ENCODE peak calls at places on chromosomes 7 and 10, in seven cellular contexts. One of them, this sample, is unnamed.
A peak's percentile ranks its signal among the peaks of the same experiment; 100 is the strongest.

GRCh38 chr7:148979827-148980226 is 48.5 kb downstream of the PDIA4 start:
- DNase-seq in H1: no peak
- DNase-seq in K562: no peak
- DNase-seq in NT2/D1: no peak
- DNase-seq in HepG2: no peak
- DNase-seq in SK-N-SH: no peak
- DNase-seq in GM12878: no peak
- DNase-seq in this sample: no peak

GRCh38 chr7:67348171-67348570 is 351.5 kb downstream of the TYW1 start:
- DNase-seq in H1: no peak
- DNase-seq in K562: no peak
- DNase-seq in NT2/D1: no peak
- DNase-seq in HepG2: no peak
- DNase-seq in SK-N-SH: no peak
- DNase-seq in GM12878: no peak
- DNase-seq in this sample: no peak

GRCh38 chr10:5614081-5614721 is 52.2 kb downstream of the ASB13 start:
- DNase-seq in H1: no peak
- DNase-seq in K562: no peak
- DNase-seq in NT2/D1: no peak
- DNase-seq in HepG2: no peak
- DNase-seq in SK-N-SH: no peak
- DNase-seq in GM12878: no peak
- DNase-seq in this sample: no peak

GRCh38 chr7:114986805-114987204 is 64.9 kb downstream of the MDFIC start:
- DNase-seq in H1: no peak
- DNase-seq in K562: no peak
- DNase-seq in NT2/D1: no peak
- DNase-seq in HepG2: no peak
- DNase-seq in SK-N-SH: no peak
- DNase-seq in GM12878: no peak
- DNase-seq in this sample: no peak

GRCh38 chr10:22683995-22684305 is 30.4 kb downstream of the PIP4K2A start:
- DNase-seq in H1: no peak
- DNase-seq in K562: no peak
- DNase-seq in NT2/D1: no peak
- DNase-seq in HepG2: no peak
- DNase-seq in SK-N-SH: peak; percentile 41
- DNase-seq in GM12878: no peak
- DNase-seq in this sample: no peak

GRCh38 chr7:12942599-12942998 is 255.2 kb downstream of the ARL4A start:
- DNase-seq in H1: no peak
- DNase-seq in K562: no peak
- DNase-seq in NT2/D1: no peak
- DNase-seq in HepG2: peak; percentile 92
- DNase-seq in SK-N-SH: no peak
- DNase-seq in GM12878: no peak
- DNase-seq in this sample: no peak

GRCh38 chr7:1912472-1913289 is 242.6 kb downstream of the ELFN1 start:
- DNase-seq in H1: no peak
- DNase-seq in K562: no peak
- DNase-seq in NT2/D1: no peak
- DNase-seq in HepG2: no peak
- DNase-seq in SK-N-SH: no peak
- DNase-seq in GM12878: no peak
- DNase-seq in this sample: no peak

GRCh38 chr7:23106801-23107713 is 1.5 kb downstream of the KLHL7 start:
- DNase-seq in H1: no peak
- DNase-seq in K562: no peak
- DNase-seq in NT2/D1: no peak
- DNase-seq in HepG2: no peak
- DNase-seq in SK-N-SH: no peak
- DNase-seq in GM12878: no peak
- DNase-seq in this sample: no peak

GRCh38 chr10:47277352-47278151 is 22.4 kb upstream of the GDF10 start:
- DNase-seq in H1: no peak
- DNase-seq in K562: no peak
- DNase-seq in NT2/D1: no peak
- DNase-seq in HepG2: no peak
- DNase-seq in SK-N-SH: no peak
- DNase-seq in GM12878: no peak
- DNase-seq in this sample: no peak

GRCh38 chr7:116534790-116535189 is 10.0 kb downstream of the CAV1 start:
- DNase-seq in H1: no peak
- DNase-seq in K562: no peak
- DNase-seq in NT2/D1: no peak
- DNase-seq in HepG2: no peak
- DNase-seq in SK-N-SH: no peak
- DNase-seq in GM12878: no peak
- DNase-seq in this sample: no peak
- H3K36me3 ChIP-seq in H1: no peaks in the 10 kb centered on the region
- H3K36me3 ChIP-seq in K562: no peaks in the 10 kb centered on the region
- H3K36me3 ChIP-seq in NT2/D1: peaks cover 74% of the 10 kb centered on the region
- H3K36me3 ChIP-seq in HepG2: no peaks in the 10 kb centered on the region
- H3K36me3 ChIP-seq in SK-N-SH: peaks cover 80% of the 10 kb centered on the region
- H3K36me3 ChIP-seq in GM12878: no peaks in the 10 kb centered on the region
- H3K36me3 ChIP-seq in this sample: peaks cover 76% of the 10 kb centered on the region

DNA sequence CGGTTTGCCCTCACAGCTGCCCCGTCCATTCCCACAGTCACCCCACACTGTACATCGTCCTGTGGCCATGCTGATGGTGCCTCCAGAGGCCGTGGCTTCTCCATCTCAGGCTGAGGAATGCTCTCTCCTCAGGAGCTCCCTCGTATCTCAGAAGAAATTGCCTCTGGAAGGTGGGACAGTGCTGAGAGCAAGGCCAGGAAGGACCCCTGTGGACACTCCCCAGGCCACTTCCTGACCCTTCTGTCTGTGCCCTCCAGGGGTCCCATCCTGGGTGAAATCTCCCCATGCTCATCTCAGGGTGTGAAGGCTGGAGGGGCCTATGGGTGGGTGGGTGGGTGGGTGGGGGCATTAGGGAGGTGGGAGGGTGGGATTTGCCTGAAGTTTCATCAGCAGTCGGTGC is 454.3 kb downstream of the PLXNA4 start:
- DNase-seq in H1: no peak
- DNase-seq in K562: no peak
- DNase-seq in NT2/D1: no peak
- DNase-seq in HepG2: no peak
- DNase-seq in SK-N-SH: no peak
- DNase-seq in GM12878: no peak
- DNase-seq in this sample: no peak
- TF ChIP-seq YY1 in H1: no peak
- TF ChIP-seq YY1 in K562: no peak
- TF ChIP-seq YY1 in NT2/D1: no peak
- TF ChIP-seq YY1 in HepG2: no peak
- TF ChIP-seq YY1 in SK-N-SH: no peak
- TF ChIP-seq YY1 in GM12878: no peak
- TF ChIP-seq YY1 in this sample: no peak

GRCh38 chr7:155710035-155710434 is 65.6 kb downstream of the RBM33 start:
- DNase-seq in H1: no peak
- DNase-seq in K562: no peak
- DNase-seq in NT2/D1: no peak
- DNase-seq in HepG2: no peak
- DNase-seq in SK-N-SH: no peak
- DNase-seq in GM12878: no peak
- DNase-seq in this sample: no peak

GRCh38 chr7:155709453-155709852 is 65.0 kb downstream of the RBM33 start:
- DNase-seq in H1: no peak
- DNase-seq in K562: no peak
- DNase-seq in NT2/D1: no peak
- DNase-seq in HepG2: no peak
- DNase-seq in SK-N-SH: no peak
- DNase-seq in GM12878: no peak
- DNase-seq in this sample: no peak

GRCh38 chr7:155710530-155710929 is 66.1 kb downstream of the RBM33 start:
- DNase-seq in H1: no peak
- DNase-seq in K562: no peak
- DNase-seq in NT2/D1: no peak
- DNase-seq in HepG2: no peak
- DNase-seq in SK-N-SH: no peak
- DNase-seq in GM12878: no peak
- DNase-seq in this sample: no peak

GRCh38 chr7:155713382-155713781 is 68.9 kb downstream of the RBM33 start:
- DNase-seq in H1: no peak
- DNase-seq in K562: no peak
- DNase-seq in NT2/D1: no peak
- DNase-seq in HepG2: no peak
- DNase-seq in SK-N-SH: peak; percentile 32
- DNase-seq in GM12878: no peak
- DNase-seq in this sample: no peak

GRCh38 chr7:155711081-155711480 is 66.6 kb downstream of the RBM33 start:
- DNase-seq in H1: no peak
- DNase-seq in K562: no peak
- DNase-seq in NT2/D1: no peak
- DNase-seq in HepG2: no peak
- DNase-seq in SK-N-SH: no peak
- DNase-seq in GM12878: no peak
- DNase-seq in this sample: no peak
- H3K36me3 ChIP-seq in H1: peaks cover 37% of the 10 kb centered on the region
- H3K36me3 ChIP-seq in K562: peaks cover 99% of the 10 kb centered on the region
- H3K36me3 ChIP-seq in NT2/D1: peaks cover 84% of the 10 kb centered on the region
- H3K36me3 ChIP-seq in HepG2: peaks cover 97% of the 10 kb centered on the region
- H3K36me3 ChIP-seq in SK-N-SH: peaks cover 48% of the 10 kb centered on the region
- H3K36me3 ChIP-seq in GM12878: peaks cover 24% of the 10 kb centered on the region
- H3K36me3 ChIP-seq in this sample: peaks cover 27% of the 10 kb centered on the region

GRCh38 chr10:4546500-4546899 is 279.5 kb upstream of the AKR1E2 start:
- DNase-seq in H1: no peak
- DNase-seq in K562: no peak
- DNase-seq in NT2/D1: no peak
- DNase-seq in HepG2: no peak
- DNase-seq in SK-N-SH: no peak
- DNase-seq in GM12878: no peak
- DNase-seq in this sample: peak; percentile 16
- TF ChIP-seq YY1 in H1: no peak
- TF ChIP-seq YY1 in K562: no peak
- TF ChIP-seq YY1 in NT2/D1: no peak
- TF ChIP-seq YY1 in HepG2: no peak
- TF ChIP-seq YY1 in SK-N-SH: no peak
- TF ChIP-seq YY1 in GM12878: no peak
- TF ChIP-seq YY1 in this sample: no peak

GRCh38 chr10:35058134-35058533 is 32.0 kb downstream of the CUL2 start:
- DNase-seq in H1: no peak
- DNase-seq in K562: no peak
- DNase-seq in NT2/D1: no peak
- DNase-seq in HepG2: peak; percentile 3
- DNase-seq in SK-N-SH: no peak
- DNase-seq in GM12878: peak; percentile 20
- DNase-seq in this sample: no peak

GRCh38 chr10:35059486-35059885 is 30.7 kb downstream of the CUL2 start:
- DNase-seq in H1: no peak
- DNase-seq in K562: no peak
- DNase-seq in NT2/D1: no peak
- DNase-seq in HepG2: no peak
- DNase-seq in SK-N-SH: no peak
- DNase-seq in GM12878: no peak
- DNase-seq in this sample: no peak

GRCh38 chr10:35056686-35057085 is 33.5 kb downstream of the CUL2 start:
- DNase-seq in H1: no peak
- DNase-seq in K562: no peak
- DNase-seq in NT2/D1: no peak
- DNase-seq in HepG2: no peak
- DNase-seq in SK-N-SH: no peak
- DNase-seq in GM12878: no peak
- DNase-seq in this sample: no peak

GRCh38 chr10:35056133-35056532 is 34.0 kb downstream of the CUL2 start:
- DNase-seq in H1: no peak
- DNase-seq in K562: no peak
- DNase-seq in NT2/D1: no peak
- DNase-seq in HepG2: no peak
- DNase-seq in SK-N-SH: no peak
- DNase-seq in GM12878: no peak
- DNase-seq in this sample: no peak

DNA sequence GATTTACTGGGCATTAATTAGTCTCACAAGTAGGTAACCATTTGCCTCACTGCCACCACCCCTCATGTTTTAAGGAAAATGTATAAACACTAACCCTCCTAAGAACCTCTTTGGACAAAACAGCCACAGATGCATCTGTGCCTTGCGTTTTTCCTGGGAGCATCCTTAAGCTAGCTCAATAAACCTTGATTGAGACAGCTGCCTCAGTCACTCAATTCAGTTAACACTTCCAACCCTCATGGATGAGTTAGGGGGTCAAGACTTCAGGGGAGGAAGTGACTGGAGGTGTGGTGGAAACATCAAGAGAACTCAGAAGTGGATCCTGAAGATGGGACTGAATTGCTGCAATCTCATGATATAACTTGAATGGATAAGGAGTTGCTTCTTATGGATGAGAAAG is 31.5 kb downstream of the CUL2 start:
- DNase-seq in H1: no peak
- DNase-seq in K562: no peak
- DNase-seq in NT2/D1: no peak
- DNase-seq in HepG2: no peak
- DNase-seq in SK-N-SH: no peak
- DNase-seq in GM12878: no peak
- DNase-seq in this sample: no peak
- H3K36me3 ChIP-seq in H1: peaks cover 9% of the 10 kb centered on the region
- H3K36me3 ChIP-seq in K562: peaks cover 64% of the 10 kb centered on the region
- H3K36me3 ChIP-seq in NT2/D1: peaks cover 38% of the 10 kb centered on the region
- H3K36me3 ChIP-seq in HepG2: peaks cover 32% of the 10 kb centered on the region
- H3K36me3 ChIP-seq in SK-N-SH: peaks cover 54% of the 10 kb centered on the region
- H3K36me3 ChIP-seq in GM12878: no peaks in the 10 kb centered on the region
- H3K36me3 ChIP-seq in this sample: peaks cover 5% of the 10 kb centered on the region

GRCh38 chr10:132915411-132915810 is 27.0 kb downstream of the CFAP46 start:
- DNase-seq in H1: no peak
- DNase-seq in K562: no peak
- DNase-seq in NT2/D1: no peak
- DNase-seq in HepG2: no peak
- DNase-seq in SK-N-SH: no peak
- DNase-seq in GM12878: no peak
- DNase-seq in this sample: no peak

GRCh38 chr10:132916956-132917666 is 25.3 kb downstream of the CFAP46 start:
- DNase-seq in H1: no peak
- DNase-seq in K562: no peak
- DNase-seq in NT2/D1: no peak
- DNase-seq in HepG2: no peak
- DNase-seq in SK-N-SH: no peak
- DNase-seq in GM12878: no peak
- DNase-seq in this sample: no peak

GRCh38 chr10:132914732-132915131 is 27.6 kb downstream of the CFAP46 start:
- DNase-seq in H1: no peak
- DNase-seq in K562: no peak
- DNase-seq in NT2/D1: no peak
- DNase-seq in HepG2: no peak
- DNase-seq in SK-N-SH: no peak
- DNase-seq in GM12878: no peak
- DNase-seq in this sample: no peak

GRCh38 chr10:132918264-132918616 is 24.1 kb downstream of the CFAP46 start:
- DNase-seq in H1: no peak
- DNase-seq in K562: no peak
- DNase-seq in NT2/D1: no peak
- DNase-seq in HepG2: no peak
- DNase-seq in SK-N-SH: no peak
- DNase-seq in GM12878: no peak
- DNase-seq in this sample: no peak

GRCh38 chr10:132916421-132916841 is 25.9 kb downstream of the CFAP46 start:
- DNase-seq in H1: no peak
- DNase-seq in K562: no peak
- DNase-seq in NT2/D1: no peak
- DNase-seq in HepG2: no peak
- DNase-seq in SK-N-SH: no peak
- DNase-seq in GM12878: no peak
- DNase-seq in this sample: no peak
- TF ChIP-seq YY1 in H1: no peak
- TF ChIP-seq YY1 in K562: no peak
- TF ChIP-seq YY1 in NT2/D1: no peak
- TF ChIP-seq YY1 in HepG2: no peak
- TF ChIP-seq YY1 in SK-N-SH: no peak
- TF ChIP-seq YY1 in GM12878: no peak
- TF ChIP-seq YY1 in this sample: no peak

This sample was measured in HCT116.